ENCODE peak calls at places on chromosome 7, in nine cellular contexts. W, V, M, G, L, A, E, O and Z are unnamed samples.
A peak's percentile ranks its signal among the peaks of the same experiment; 100 is the strongest.

GRCh38 chr7:151813445-151813844 is 63.5 kb downstream of the PRKAG2 start:
- DNase-seq in W (no peak), V (no peak), M (no peak), G (no peak), L (no peak), A (no peak), E (no peak), O (no peak), Z (no peak)

GRCh38 chr7:151429555-151430331 is 10.2 kb downstream of the CRYGN start:
- DNase-seq in W (no peak), V (peak; percentile 17), M (peak; percentile 24), G (peak; percentile 35), L (peak; percentile 59), A (no peak), E (peak; percentile 63), O (no peak), Z (peak; percentile 67)

GRCh38 chr7:44764665-44765578 is 16.3 kb downstream of the ZMIZ2 start:
- DNase-seq in W (no peak), V (no peak), M (no peak), G (no peak), L (no peak), A (no peak), E (no peak), O (peak; percentile 49), Z (no peak)

GRCh38 chr7:16284581-16284980 is 136.8 kb downstream of the CRPPA start:
- DNase-seq in W (no peak), V (no peak), M (no peak), G (no peak), L (no peak), A (no peak), E (no peak), O (peak; percentile 19), Z (no peak)

GRCh38 chr7:127776776-127777390 is 124.9 kb downstream of the SND1 start:
- DNase-seq in W (no peak), V (no peak), M (no peak), G (no peak), L (no peak), A (no peak), E (no peak), O (no peak), Z (no peak)

GRCh38 chr7:92609921-92610518 is 19.8 kb upstream of the FAM133B start:
- DNase-seq in W (no peak), V (no peak), M (no peak), G (no peak), L (no peak), A (no peak), E (no peak), O (peak; percentile 43), Z (no peak)

GRCh38 chr7:136976504-136977251 is 108.2 kb downstream of the CHRM2 start:
- DNase-seq in W (no peak), V (no peak), M (no peak), G (no peak), L (no peak), A (no peak), E (no peak), O (no peak), Z (no peak)

GRCh38 chr7:25858562-25859411 is 293.2 kb upstream of the NFE2L3 start:
- DNase-seq in W (peak; percentile 72), V (no peak), M (no peak), G (peak; percentile 49), L (no peak), A (no peak), E (no peak), O (no peak), Z (peak; percentile 69)

GRCh38 chr7:150736864-150737263 is 354 bp upstream of the GIMAP5 start:
- DNase-seq in W (no peak), V (no peak), M (no peak), G (no peak), L (no peak), A (no peak), E (no peak), O (no peak), Z (no peak)

GRCh38 chr7:102128303-102128702 is 158.4 kb upstream of the SH2B2 start:
- DNase-seq in W (no peak), V (no peak), M (no peak), G (no peak), L (no peak), A (no peak), E (no peak), O (no peak), Z (no peak)

GRCh38 chr7:102129636-102130370 is 156.9 kb upstream of the SH2B2 start:
- DNase-seq in W (no peak), V (no peak), M (no peak), G (no peak), L (no peak), A (no peak), E (no peak), O (no peak), Z (no peak)

GRCh38 chr7:102120666-102121065 is 166.0 kb upstream of the SH2B2 start:
- DNase-seq in W (no peak), V (no peak), M (no peak), G (no peak), L (no peak), A (no peak), E (no peak), O (no peak), Z (no peak)

GRCh38 chr7:102122026-102122425 is 164.6 kb upstream of the SH2B2 start:
- DNase-seq in W (no peak), V (peak; percentile 37), M (no peak), G (no peak), L (no peak), A (no peak), E (no peak), O (no peak), Z (no peak)

GRCh38 chr7:102125127-102125561 is 161.5 kb upstream of the SH2B2 start:
- DNase-seq in W (peak; percentile 75), V (peak; percentile 51), M (no peak), G (peak; percentile 29), L (peak; percentile 88), A (no peak), E (no peak), O (no peak), Z (peak; percentile 93)
- TF ChIP-seq CTCF in W (peak; percentile 26), V (peak; percentile 79), M (no peak), G (no peak), L (peak; percentile 14), A (no peak), E (no peak), O (peak; percentile 43), Z (peak; percentile 14)

GRCh38 chr7:99791021-99791420 is 7.0 kb upstream of the CYP3A4 start:
- DNase-seq in W (no peak), V (no peak), M (no peak), G (no peak), L (no peak), A (peak; percentile 12), E (no peak), O (no peak), Z (no peak)
- TF ChIP-seq EP300 in W (no peak), V (no peak), M (no peak), G (no peak), L (no peak), A (no peak), E (no peak), O (no peak), Z (no peak)

GRCh38 chr7:5295039-5296014 is 12.6 kb downstream of the SLC29A4 start:
- DNase-seq in W (no peak), V (no peak), M (no peak), G (no peak), L (no peak), A (no peak), E (no peak), O (no peak), Z (no peak)

GRCh38 chr7:5294169-5294987 is 11.6 kb downstream of the SLC29A4 start:
- DNase-seq in W (no peak), V (no peak), M (no peak), G (no peak), L (no peak), A (peak; percentile 24), E (no peak), O (no peak), Z (no peak)

GRCh38 chr7:5300366-5300765 is 17.6 kb downstream of the SLC29A4 start:
- DNase-seq in W (no peak), V (no peak), M (no peak), G (no peak), L (no peak), A (no peak), E (no peak), O (no peak), Z (no peak)

GRCh38 chr7:5296627-5297226 is 14.0 kb downstream of the SLC29A4 start:
- DNase-seq in W (peak; percentile 95), V (peak; percentile 1), M (no peak), G (no peak), L (no peak), A (no peak), E (no peak), O (peak; percentile 93), Z (no peak)

GRCh38 chr7:5296015-5296621 is 13.4 kb downstream of the SLC29A4 start:
- DNase-seq in W (peak; percentile 83), V (no peak), M (no peak), G (no peak), L (no peak), A (no peak), E (no peak), O (no peak), Z (no peak)
- TF ChIP-seq POLR2AphosphoS5 in W (no peak), V (no peak), M (no peak), G (no peak), L (no peak), A (no peak), E (no peak), O (no peak), Z (no peak)

DNA sequence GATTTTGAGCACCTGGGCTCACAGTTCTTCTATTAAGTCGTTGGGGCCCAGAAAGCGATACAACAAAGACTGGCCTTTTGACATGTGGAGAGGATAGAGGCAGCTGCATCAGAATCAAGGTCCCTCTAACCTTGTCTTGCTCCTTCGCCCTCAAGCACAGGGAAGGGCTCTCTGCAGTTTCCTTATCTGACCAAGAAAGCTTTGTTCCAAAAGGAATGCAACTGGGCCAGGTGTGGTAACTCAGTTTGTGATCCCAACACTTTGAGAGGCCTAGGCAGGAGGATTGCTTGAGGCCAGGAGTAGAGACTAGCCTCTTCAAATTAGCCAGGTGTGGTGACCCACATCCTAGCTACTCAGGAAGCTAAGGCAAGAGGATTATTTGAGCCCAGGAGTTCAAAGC is 32.2 kb downstream of the SVOPL start:
- DNase-seq in W (no peak), V (no peak), M (no peak), G (no peak), L (no peak), A (no peak), E (no peak), O (no peak), Z (no peak)
- TF ChIP-seq CTCF in W (no peak), V (no peak), M (no peak), G (no peak), L (no peak), A (no peak), E (no peak), O (no peak), Z (no peak)